ENCODE peak calls at places on chromosome 12, in five cellular contexts. X is CD8-positive, alpha-beta memory T cell; F is psoas muscle; A is A549; K is lung. Z is an unnamed sample.
A peak's percentile ranks its signal among the peaks of the same experiment; 100 is the strongest.

GRCh38 chr12:118645219-118645618 is 268.9 kb downstream of the SUDS3 start:
- DNase-seq in X (no peak), F (no peak), A (no peak), K (no peak), Z (no peak)

GRCh38 chr12:156945-157344 is 57.0 kb downstream of the SLC6A12 start:
- DNase-seq in X (no peak), F (no peak), A (no peak), K (no peak), Z (no peak)

GRCh38 chr12:7645395-7646177 is 20.1 kb downstream of the APOBEC1 start:
- DNase-seq in X (peak; percentile 49), F (no peak), A (peak; percentile 46), K (no peak), Z (no peak)

GRCh38 chr12:122471324-122472226 is 29.2 kb downstream of the ZCCHC8 start:
- DNase-seq in X (peak; percentile 54), F (no peak), A (peak; percentile 29), K (no peak), Z (peak; percentile 42)

GRCh38 chr12:17609152-17609551 is 480.8 kb downstream of the RERGL start:
- DNase-seq in X (no peak), F (no peak), A (no peak), K (no peak), Z (no peak)

GRCh38 chr12:98646165-98646764 is 1.2 kb downstream of the APAF1 start:
- DNase-seq in X (no peak), F (no peak), A (no peak), K (no peak), Z (peak; percentile 38)

GRCh38 chr12:26854028-26854387 is 21.0 kb upstream of the ITPR2 start:
- DNase-seq in X (no peak), F (no peak), A (no peak), K (no peak), Z (no peak)

GRCh38 chr12:52442600-52443061 is 8.5 kb upstream of the KRT75 start:
- DNase-seq in X (no peak), F (no peak), A (peak; percentile 51), K (no peak), Z (peak; percentile 25)

GRCh38 chr12:100567945-100568344 is 5.5 kb upstream of the GAS2L3 start:
- DNase-seq in X (no peak), F (no peak), A (no peak), K (no peak), Z (no peak)

GRCh38 chr12:75481013-75481705 is 604 bp downstream of the GLIPR1 start:
- DNase-seq in X (no peak), F (no peak), A (no peak), K (no peak), Z (no peak)

GRCh38 chr12:55718650-55719275 is 1.4 kb upstream of the RDH5 start:
- DNase-seq in X (no peak), F (peak; percentile 10), A (no peak), K (no peak), Z (no peak)

GRCh38 chr12:55715833-55716581 is at the start of gene BLOC1S1:
- DNase-seq in X (peak; percentile 96), F (peak; percentile 94), A (peak; percentile 95), K (peak; percentile 94), Z (peak; percentile 90)

GRCh38 chr12:55716582-55717396 is 943 bp downstream of the BLOC1S1 start:
- DNase-seq in X (no peak), F (peak; percentile 17), A (no peak), K (no peak), Z (no peak)

GRCh38 chr12:55718020-55718419 is 2.2 kb upstream of the RDH5 start:
- DNase-seq in X (no peak), F (peak; percentile 17), A (no peak), K (no peak), Z (no peak)

GRCh38 chr12:55717397-55718007 is 1.7 kb downstream of the BLOC1S1 start:
- DNase-seq in X (no peak), F (peak; percentile 27), A (no peak), K (no peak), Z (no peak)
- H3K4me3 ChIP-seq in X (no peak overlapping the region), F (peak overlapping the region; percentile 69), A (no peak overlapping the region), K (no peak overlapping the region), Z (peak overlapping the region; percentile 60)

GRCh38 chr12:34390846-34391700 is 368.8 kb downstream of the ALG10 start:
- DNase-seq in X (peak; percentile 20), F (peak; percentile 6), A (no peak), K (no peak), Z (no peak)
- H3K9me3 ChIP-seq in X (no peaks in the 10 kb centered on the region), F (no peaks in the 10 kb centered on the region), A (no peaks in the 10 kb centered on the region), K (peaks cover 94% of the 10 kb centered on the region), Z (peaks cover 16% of the 10 kb centered on the region)

DNA sequence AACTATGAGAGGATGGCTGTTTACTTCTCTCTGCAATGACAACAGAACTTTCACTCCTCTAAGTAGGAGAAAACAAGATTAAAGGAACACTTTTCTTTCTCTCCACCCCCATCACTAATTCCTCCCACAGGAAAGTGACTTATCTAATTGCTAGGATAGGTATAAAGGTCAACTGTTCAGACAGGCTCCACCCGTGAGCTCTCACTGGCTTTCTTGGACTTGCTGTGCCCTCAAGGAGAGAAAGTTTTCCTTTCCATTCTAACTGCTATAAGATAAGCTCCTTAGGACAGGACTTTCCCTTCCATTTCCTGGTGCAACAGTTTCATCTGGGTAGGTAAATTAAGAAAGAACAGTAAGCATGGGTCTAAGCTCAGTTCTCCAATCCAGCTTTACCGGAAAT is 4.8 kb downstream of the SLC41A2 start:
- DNase-seq in X (no peak), F (no peak), A (no peak), K (no peak), Z (no peak)
- H3K4me3 ChIP-seq in X (no peak overlapping the region), F (no peak overlapping the region), A (peak overlapping the region; percentile 22), K (no peak overlapping the region), Z (no peak overlapping the region)

DNA sequence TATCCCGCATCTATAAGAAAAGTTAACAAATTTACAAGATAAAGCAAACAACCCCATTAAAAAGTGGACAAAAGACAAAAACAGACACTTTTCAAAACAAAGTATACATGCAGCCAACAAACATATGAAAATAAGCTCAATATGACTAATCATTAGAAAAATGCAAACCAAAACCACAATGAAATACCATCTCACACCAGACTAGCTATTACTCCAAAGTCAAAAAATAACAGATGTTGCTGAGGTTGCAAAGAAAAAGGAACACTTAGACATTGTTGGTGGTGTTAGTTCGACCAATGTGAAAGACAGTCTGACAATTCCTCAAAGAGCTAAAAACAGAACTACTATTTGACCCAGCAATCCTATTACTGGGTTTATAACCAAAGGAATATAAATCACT is 968.6 kb upstream of the USP15 start:
- DNase-seq in X (no peak), F (no peak), A (no peak), K (no peak), Z (no peak)
- H3K9me3 ChIP-seq in X (no peaks in the 10 kb centered on the region), F (peaks cover 9% of the 10 kb centered on the region), A (peaks cover 8% of the 10 kb centered on the region), K (peaks cover 5% of the 10 kb centered on the region), Z (peaks cover 3% of the 10 kb centered on the region)

GRCh38 chr12:78430501-78430900 is 434.1 kb upstream of the SYT1 start:
- DNase-seq in X (no peak), F (no peak), A (no peak), K (no peak), Z (no peak)
- H3K4me3 ChIP-seq in X (no peak overlapping the region), F (no peak overlapping the region), A (no peak overlapping the region), K (no peak overlapping the region), Z (no peak overlapping the region)